ENCODE peak calls at places on chromosomes 12 and 14, in six cellular contexts. K is hepatocyte, V is aorta, L is coronary artery, N is substantia nigra, B is ovary. P is an unnamed sample.

GRCh38 chr12:29732211-29732992 is 51.3 kb downstream of the TMTC1 start:
- DNase-seq in K (no peak), V (no peak), L (no peak), N (no peak), B (no peak), P (no peak)

GRCh38 chr14:31263485-31264133 is 56.0 kb upstream of the HECTD1 start:
- DNase-seq in K (peak), V (peak), L (peak), N (no peak), B (peak), P (no peak)

GRCh38 chr14:102580552-102581110 is 11.8 kb upstream of the RCOR1 start:
- DNase-seq in K (no peak), V (no peak), L (no peak), N (no peak), B (no peak), P (no peak)

GRCh38 chr14:51616724-51617409 is 34.8 kb upstream of the FRMD6 start:
- DNase-seq in K (peak), V (no peak), L (no peak), N (no peak), B (no peak), P (no peak)

GRCh38 chr12:25707056-25707455 is 154.0 kb upstream of the LMNTD1 start:
- DNase-seq in K (no peak), V (no peak), L (no peak), N (no peak), B (no peak), P (no peak)

GRCh38 chr12:11810962-11811361 is 161.5 kb downstream of the ETV6 start:
- DNase-seq in K (no peak), V (no peak), L (no peak), N (no peak), B (no peak), P (no peak)

GRCh38 chr12:73699318-73699717 is 838.3 kb upstream of the ATXN7L3B start:
- DNase-seq in K (no peak), V (no peak), L (no peak), N (no peak), B (no peak), P (no peak)

GRCh38 chr14:51211149-51211548 is 28.9 kb upstream of the TMX1 start:
- DNase-seq in K (no peak), V (no peak), L (no peak), N (no peak), B (no peak), P (no peak)

GRCh38 chr12:80442426-80443222 is 1.4 kb upstream of the PTPRQ start:
- DNase-seq in K (peak), V (no peak), L (no peak), N (no peak), B (no peak), P (no peak)

GRCh38 chr14:75344396-75344795 is 65.8 kb downstream of the FOS start:
- DNase-seq in K (no peak), V (no peak), L (no peak), N (no peak), B (no peak), P (no peak)

GRCh38 chr14:75340921-75341320 is 62.3 kb downstream of the FOS start:
- DNase-seq in K (peak), V (peak), L (peak), N (peak), B (peak), P (peak)

GRCh38 chr14:75341639-75342038 is 63.0 kb downstream of the FOS start:
- DNase-seq in K (no peak), V (no peak), L (no peak), N (no peak), B (no peak), P (no peak)

GRCh38 chr14:75343914-75344313 is 65.3 kb downstream of the FOS start:
- DNase-seq in K (no peak), V (no peak), L (no peak), N (no peak), B (no peak), P (no peak)

GRCh38 chr14:75342762-75343599 is 64.4 kb downstream of the FOS start:
- DNase-seq in K (no peak), V (no peak), L (no peak), N (no peak), B (no peak), P (peak)
- H3K27ac ChIP-seq in K (no peak), V (no peak), L (no peak), N (no peak), B (no peak), P (no peak)

DNA sequence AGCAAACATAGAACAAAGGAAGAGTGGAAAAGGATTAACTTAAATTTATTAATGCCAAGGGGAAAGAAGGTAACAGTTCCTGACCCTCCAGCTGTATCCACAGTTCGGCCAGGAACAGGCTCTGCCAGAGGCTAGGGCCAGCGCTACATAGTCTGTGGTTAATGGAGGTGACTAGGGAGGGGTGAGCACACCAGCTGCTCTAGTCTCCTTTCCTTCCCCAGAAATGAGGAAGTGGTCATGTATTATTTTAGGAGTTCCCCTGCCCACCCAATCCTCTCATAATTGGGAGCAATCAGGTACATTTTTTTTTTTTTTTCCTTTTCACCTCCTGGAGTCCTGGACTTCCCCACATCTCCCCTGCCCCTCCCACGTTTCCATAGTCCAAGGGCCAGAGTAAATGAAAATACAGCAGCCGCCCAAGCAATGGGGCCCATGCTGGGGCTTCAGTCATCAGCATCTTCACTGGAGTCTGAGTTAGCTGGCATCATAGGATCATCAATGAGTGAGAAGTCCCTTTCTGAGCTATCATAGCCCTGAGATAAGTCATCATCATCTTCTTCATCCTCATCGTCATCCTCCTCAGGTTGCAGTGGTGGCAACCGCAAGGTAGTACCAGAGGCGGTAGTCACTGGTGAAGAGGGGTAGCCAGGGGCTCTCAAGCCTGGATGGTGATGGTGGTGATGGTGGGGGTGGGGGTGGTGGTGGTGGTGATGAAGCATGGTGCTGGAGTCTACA is 1.5 kb upstream of the SUPT16H start:
- DNase-seq in K (no peak), V (no peak), L (no peak), N (no peak), B (no peak), P (peak)
- H3K27ac ChIP-seq in K (peak), V (peak), L (peak), N (peak), B (no peak), P (peak)

DNA sequence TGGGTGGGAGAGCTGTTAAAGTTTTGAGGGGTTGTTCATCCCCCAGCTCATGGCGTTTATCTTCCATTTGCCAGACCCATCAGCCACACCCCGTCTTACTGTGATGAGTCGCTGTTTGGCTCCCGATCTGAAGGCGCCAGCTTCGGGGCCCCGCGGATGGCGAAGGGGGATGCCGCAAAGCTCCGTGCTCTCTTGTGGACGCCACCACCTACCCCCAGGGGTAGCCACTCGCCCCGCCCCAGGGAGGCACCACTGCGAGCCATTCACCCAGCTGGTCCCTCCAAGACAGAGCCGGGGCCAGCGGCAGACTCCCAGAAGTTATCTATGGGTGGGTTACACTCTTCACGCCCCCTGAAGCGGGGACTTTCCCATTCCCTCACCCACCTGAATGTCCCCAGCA is 5.7 kb downstream of the RITA1 start:
- DNase-seq in K (no peak), V (no peak), L (no peak), N (no peak), B (no peak), P (no peak)
- H3K27ac ChIP-seq in K (no peak), V (no peak), L (no peak), N (no peak), B (no peak), P (no peak)

DNA sequence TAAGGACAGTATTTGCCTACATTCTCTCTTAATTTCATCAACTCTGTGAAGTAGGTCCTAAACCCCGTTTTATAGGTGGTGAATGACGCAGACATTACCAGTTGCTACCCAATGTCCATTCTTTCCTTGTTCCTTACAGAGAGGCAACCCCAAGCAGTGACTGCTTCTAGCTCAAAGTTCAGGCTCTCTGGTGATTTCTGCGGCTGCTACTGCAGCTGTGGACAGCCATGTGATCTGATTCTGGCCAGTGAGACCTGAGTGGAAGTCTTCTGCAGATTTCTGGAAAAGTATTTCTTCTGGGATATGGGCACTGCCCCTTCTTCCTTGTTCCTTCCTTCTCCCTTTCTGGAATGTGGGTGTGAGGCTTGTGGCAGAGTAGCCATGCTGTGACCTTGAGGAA is 82.9 kb downstream of the ARF6 start:
- DNase-seq in K (no peak), V (no peak), L (no peak), N (no peak), B (no peak), P (no peak)
- H3K27ac ChIP-seq in K (peak), V (peak), L (peak), N (no peak), B (no peak), P (peak)

GRCh38 chr12:71162832-71163711 is 5.3 kb upstream of the TSPAN8 start:
- DNase-seq in K (peak), V (no peak), L (no peak), N (no peak), B (no peak), P (no peak)
- H3K27ac ChIP-seq in K (peak), V (no peak), L (no peak), N (no peak), B (no peak), P (no peak)

DNA sequence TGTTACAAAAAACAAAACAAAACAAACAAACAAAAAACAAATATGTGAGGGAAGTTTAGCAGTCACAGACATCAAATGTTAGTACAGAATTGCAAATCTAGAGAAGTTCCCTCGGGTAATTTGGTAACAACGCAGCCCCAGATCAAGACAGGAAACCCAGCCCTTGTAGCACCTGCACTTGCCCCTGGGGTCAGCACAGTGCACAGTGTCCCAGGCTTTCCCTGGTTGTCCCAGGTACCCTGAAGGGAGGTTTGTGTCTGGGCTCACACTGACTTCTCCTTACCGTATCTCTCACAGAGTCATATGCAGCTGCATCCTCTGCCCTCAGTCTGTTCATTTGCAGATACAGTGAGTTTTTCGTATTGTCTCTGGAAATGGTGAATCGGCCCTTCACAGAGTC is 528.9 kb downstream of the TMEM121 start:
- DNase-seq in K (no peak), V (no peak), L (no peak), N (no peak), B (no peak), P (no peak)
- H3K27ac ChIP-seq in K (no peak), V (no peak), L (no peak), N (no peak), B (no peak), P (no peak)

P was measured in OCI-LY7.